ENCODE peak calls at places on chromosomes 6 and 20, in seven cellular contexts. L is HepG2, R is GM23338, P is SK-N-SH, J is GM12878, A is Panc1, G is A549. U is an unnamed sample.

GRCh38 chr6:40695750-40696415 is 108.7 kb upstream of the LRFN2 start:
- DNase-seq in L (no peak), R (no peak), P (no peak), J (no peak), A (no peak), G (no peak), U (no peak)

GRCh38 chr6:80003841-80004198 is 629 bp upstream of the TTK start:
- DNase-seq in L (no peak), R (peak), P (peak), J (no peak), A (no peak), G (no peak), U (peak)

GRCh38 chr6:21200056-21200870 is 393.3 kb upstream of the SOX4 start:
- DNase-seq in L (peak), R (no peak), P (peak), J (no peak), A (no peak), G (no peak), U (no peak)

GRCh38 chr6:17281100-17281496 is at the start of gene RBM24:
- DNase-seq in L (peak), R (peak), P (peak), J (no peak), A (no peak), G (no peak), U (no peak)

GRCh38 chr20:17513956-17514355 is 17.2 kb downstream of the BFSP1 start:
- DNase-seq in L (no peak), R (no peak), P (no peak), J (no peak), A (no peak), G (no peak), U (no peak)

GRCh38 chr6:163626073-163626867 is 211.8 kb downstream of the QKI start:
- DNase-seq in L (no peak), R (no peak), P (no peak), J (no peak), A (no peak), G (no peak), U (no peak)

GRCh38 chr6:30075987-30076311 is 380 bp upstream of the RNF39 start:
- DNase-seq in L (no peak), R (no peak), P (peak), J (no peak), A (no peak), G (no peak), U (no peak)

GRCh38 chr20:14723614-14724013 is 386.2 kb upstream of the FLRT3 start:
- DNase-seq in L (no peak), R (no peak), P (no peak), J (no peak), A (no peak), G (no peak), U (no peak)

GRCh38 chr20:45095753-45096371 is 5.1 kb downstream of the KCNS1 start:
- DNase-seq in L (peak), R (peak), P (peak), J (peak), A (peak), G (peak), U (peak)
- H3K4me3 ChIP-seq in L (no peak), R (no peak), P (no peak), J (no peak), A (no peak), G (no peak), U (no peak)

GRCh38 chr6:96186094-96186493 is 170.3 kb downstream of the FUT9 start:
- DNase-seq in L (no peak), R (no peak), P (no peak), J (no peak), A (no peak), G (no peak), U (no peak)
- TF ChIP-seq REST in L (no peak), R (no peak), P (no peak), J (no peak), A (no peak), G (no peak), U (no peak)

GRCh38 chr6:13863699-13864155 is 49.4 kb upstream of the MCUR1 start:
- DNase-seq in L (peak), R (no peak), P (no peak), J (no peak), A (no peak), G (no peak), U (no peak)

GRCh38 chr6:13865132-13865531 is 50.8 kb upstream of the MCUR1 start:
- DNase-seq in L (no peak), R (no peak), P (no peak), J (no peak), A (no peak), G (no peak), U (peak)

GRCh38 chr6:13854716-13855250 is 40.4 kb upstream of the MCUR1 start:
- DNase-seq in L (no peak), R (no peak), P (no peak), J (no peak), A (no peak), G (no peak), U (no peak)

GRCh38 chr6:13859871-13860555 is 45.7 kb upstream of the MCUR1 start:
- DNase-seq in L (no peak), R (peak), P (peak), J (no peak), A (no peak), G (no peak), U (no peak)
- H3K4me3 ChIP-seq in L (no peak), R (peak), P (peak), J (no peak), A (peak), G (no peak), U (no peak)

GRCh38 chr6:37233541-37233940 is 24.0 kb upstream of the TBC1D22B start:
- DNase-seq in L (no peak), R (no peak), P (no peak), J (no peak), A (no peak), G (no peak), U (no peak)

GRCh38 chr6:37237789-37238188 is 19.8 kb upstream of the TBC1D22B start:
- DNase-seq in L (no peak), R (no peak), P (no peak), J (no peak), A (no peak), G (no peak), U (no peak)

GRCh38 chr6:37239950-37240713 is 17.4 kb upstream of the TBC1D22B start:
- DNase-seq in L (peak), R (no peak), P (peak), J (peak), A (peak), G (no peak), U (peak)

GRCh38 chr6:37239511-37239910 is 18.1 kb upstream of the TBC1D22B start:
- DNase-seq in L (no peak), R (no peak), P (no peak), J (no peak), A (no peak), G (no peak), U (no peak)

GRCh38 chr6:37236921-37237320 is 20.7 kb upstream of the TBC1D22B start:
- DNase-seq in L (no peak), R (no peak), P (no peak), J (no peak), A (no peak), G (no peak), U (no peak)
- TF ChIP-seq REST in L (no peak), R (no peak), P (no peak), J (no peak), A (no peak), G (no peak), U (no peak)

GRCh38 chr20:44477151-44477550 is 1.5 kb downstream of the TTPAL start:
- DNase-seq in L (no peak), R (no peak), P (no peak), J (no peak), A (no peak), G (no peak), U (no peak)
- H3K4me3 ChIP-seq in L (no peak), R (peak), P (peak), J (peak), A (no peak), G (peak), U (no peak)

DNA sequence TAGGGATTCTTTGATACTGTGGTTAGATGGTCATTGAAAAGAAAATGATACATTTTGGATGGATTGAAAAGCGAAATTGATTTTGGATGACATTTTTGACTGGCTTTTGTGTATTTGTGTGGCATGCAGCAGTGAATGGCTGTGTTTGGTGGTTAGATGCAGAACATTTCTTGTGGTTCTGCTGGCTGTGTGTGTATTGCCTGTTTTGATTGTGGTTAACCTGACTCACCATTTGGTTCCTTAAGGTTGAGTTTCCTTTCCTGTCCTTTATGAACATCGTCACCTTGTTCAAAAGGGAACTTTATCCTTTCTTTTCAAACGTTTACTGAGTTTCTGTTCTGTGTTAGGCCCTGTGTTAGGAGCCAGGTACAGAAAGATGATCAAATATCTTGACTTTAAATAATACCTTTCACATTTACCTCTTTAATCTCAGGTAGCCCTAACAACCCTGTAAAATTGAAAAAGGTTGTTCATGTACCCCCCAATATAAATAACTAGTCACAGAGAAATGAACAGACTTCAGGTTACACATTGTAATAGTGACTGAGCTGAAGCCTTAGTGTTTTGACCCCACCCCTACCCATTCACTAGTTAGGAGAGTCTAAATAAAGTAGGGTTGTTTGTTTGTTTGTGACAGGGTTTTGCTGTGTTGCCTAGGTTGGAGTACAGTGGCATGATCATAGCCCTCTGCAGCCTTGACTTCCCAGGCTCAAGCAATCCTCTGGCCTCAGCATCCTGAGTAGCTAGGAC is 23.8 kb downstream of the ANKS1A start:
- DNase-seq in L (no peak), R (no peak), P (no peak), J (peak), A (no peak), G (no peak), U (peak)
- TF ChIP-seq REST in L (no peak), R (no peak), P (no peak), J (no peak), A (no peak), G (no peak), U (no peak)

DNA sequence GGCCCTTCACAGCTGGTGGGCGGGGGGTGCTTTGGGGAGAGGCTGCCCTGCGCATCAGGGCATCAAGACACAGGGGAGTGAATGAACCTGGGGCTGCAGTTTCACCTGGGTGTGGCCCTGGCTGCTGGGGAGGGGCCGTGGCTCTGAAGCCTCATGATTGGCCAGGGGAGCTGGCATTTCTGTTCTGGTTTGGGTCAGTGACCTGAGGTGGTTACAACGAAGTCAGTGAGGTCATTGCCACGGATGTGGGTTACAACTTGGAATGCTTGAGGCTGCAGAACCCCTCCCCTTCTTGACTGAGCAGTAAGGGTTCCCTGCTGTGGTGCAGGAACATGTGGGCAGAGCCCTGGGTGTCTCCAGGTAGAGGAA is 3.0 kb downstream of the TCEA2 start:
- DNase-seq in L (no peak), R (peak), P (no peak), J (peak), A (peak), G (no peak), U (no peak)
- H3K4me3 ChIP-seq in L (peak), R (no peak), P (no peak), J (no peak), A (no peak), G (no peak), U (no peak)

GRCh38 chr20:37437676-37438075 is 83.4 kb upstream of the NNAT start:
- DNase-seq in L (no peak), R (no peak), P (no peak), J (no peak), A (no peak), G (no peak), U (no peak)
- TF ChIP-seq REST in L (no peak), R (no peak), P (no peak), J (no peak), A (no peak), G (no peak), U (no peak)

GRCh38 chr6:13101985-13102384 is 226.4 kb downstream of the TBC1D7 start:
- DNase-seq in L (no peak), R (no peak), P (no peak), J (no peak), A (no peak), G (no peak), U (no peak)

GRCh38 chr6:13103169-13103568 is 225.2 kb downstream of the TBC1D7 start:
- DNase-seq in L (no peak), R (no peak), P (no peak), J (no peak), A (no peak), G (no peak), U (no peak)

GRCh38 chr6:13101409-13101808 is 226.9 kb downstream of the TBC1D7 start:
- DNase-seq in L (no peak), R (no peak), P (no peak), J (no peak), A (no peak), G (no peak), U (peak)

GRCh38 chr6:13099771-13100170 is 228.6 kb downstream of the TBC1D7 start:
- DNase-seq in L (no peak), R (no peak), P (no peak), J (no peak), A (no peak), G (no peak), U (no peak)

DNA sequence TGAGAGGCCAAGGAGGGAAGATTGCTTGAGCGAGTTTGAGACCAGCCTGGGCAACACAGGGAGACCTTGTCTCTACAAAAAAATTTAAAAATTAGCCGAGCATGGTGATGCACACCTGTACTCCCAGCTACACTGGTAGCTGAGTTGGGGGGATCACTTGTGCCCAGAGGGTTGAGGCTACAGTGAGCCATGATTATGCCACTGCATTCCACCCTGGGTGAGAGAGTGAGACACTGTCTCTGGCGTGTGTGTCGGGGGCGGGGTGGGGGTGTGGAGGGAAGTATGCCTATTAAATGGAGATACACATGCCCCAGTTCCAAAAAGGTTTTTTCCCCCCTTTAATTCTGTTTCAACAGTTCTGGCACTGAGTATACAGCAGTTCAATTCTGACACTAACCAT is 223.2 kb downstream of the TBC1D7 start:
- DNase-seq in L (no peak), R (no peak), P (no peak), J (no peak), A (no peak), G (no peak), U (no peak)
- H3K4me3 ChIP-seq in L (no peak), R (no peak), P (no peak), J (no peak), A (no peak), G (no peak), U (no peak)